ENCODE peak calls at places on chromosomes 6 and 20, in four cellular contexts. M is SK-N-SH, K is GM12878, A is K562. C is an unnamed sample.

GRCh38 chr20:7379621-7380220 is 560.5 kb downstream of the HAO1 start:
- DNase-seq in M (no peak), K (no peak), A (no peak), C (no peak)

GRCh38 chr20:36468149-36469000 is 72.9 kb upstream of the MYL9 start:
- DNase-seq in K (no peak), A (no peak), M (peak; percentile 64), C (peak; percentile 85)

GRCh38 chr20:16363832-16364687 is 209.2 kb downstream of the KIF16B start:
- DNase-seq in M (no peak), K (no peak), A (no peak), C (no peak)

GRCh38 chr20:40148886-40149285 is 540.1 kb downstream of the MAFB start:
- DNase-seq in K (no peak), A (no peak), M (no peak), C (no peak)

GRCh38 chr6:149935246-149935645 is 6.6 kb upstream of the ULBP2 start:
- DNase-seq in M (no peak), A (no peak), K (no peak), C (no peak)

GRCh38 chr20:5918856-5919633 is 31.3 kb downstream of the TRMT6 start:
- DNase-seq in M (no peak), K (no peak), A (no peak), C (peak; percentile 53)

GRCh38 chr6:127347188-127347587 is 3.8 kb upstream of the ECHDC1 start:
- DNase-seq in M (no peak), A (no peak), K (no peak), C (peak; percentile 30)

GRCh38 chr20:25336561-25337422 is 53.8 kb downstream of the ABHD12 start:
- DNase-seq in A (no peak), K (no peak), M (no peak), C (peak; percentile 82)

GRCh38 chr20:11891827-11892521 is 25.7 kb upstream of the BTBD3 start:
- DNase-seq in K (peak; percentile 17), A (peak; percentile 53), M (peak; percentile 64), C (peak; percentile 89)

GRCh38 chr6:34341481-34341971 is 50.9 kb downstream of the NUDT3 start:
- DNase-seq in M (no peak), K (no peak), A (no peak), C (no peak)

GRCh38 chr6:157242791-157243190 is 80.5 kb downstream of the TMEM242 start:
- DNase-seq in A (no peak), K (no peak), M (no peak), C (no peak)

GRCh38 chr6:170087946-170088348 is 202.9 kb downstream of the DLL1 start:
- DNase-seq in M (no peak), K (peak; percentile 23), A (no peak), C (no peak)

GRCh38 chr20:61400499-61400898 is 148.4 kb downstream of the CDH4 start:
- DNase-seq in M (no peak), K (no peak), A (no peak), C (no peak)

GRCh38 chr6:2616796-2617195 is 133.9 kb downstream of the MYLK4 start:
- DNase-seq in M (no peak), K (no peak), A (no peak), C (no peak)

GRCh38 chr20:13581451-13581850 is 57.3 kb downstream of the TASP1 start:
- DNase-seq in A (no peak), M (no peak), K (no peak), C (no peak)

GRCh38 chr20:41308726-41309413 is 8.7 kb downstream of the ZHX3 start:
- DNase-seq in M (no peak), A (peak; percentile 42), K (no peak), C (no peak)

GRCh38 chr6:143539106-143539505 is 27.6 kb upstream of the FUCA2 start:
- DNase-seq in A (no peak), K (no peak), M (no peak), C (no peak)

GRCh38 chr6:75882734-75883133 is 133.7 kb downstream of the MYO6 start:
- DNase-seq in K (no peak), M (no peak), A (no peak), C (no peak)

GRCh38 chr6:140051521-140052455 is 677.3 kb upstream of the CITED2 start:
- DNase-seq in K (no peak), M (peak; percentile 10), A (no peak), C (no peak)

GRCh38 chr20:41029150-41029872 is 689 bp downstream of the TOP1 start:
- DNase-seq in A (peak; percentile 64), M (peak; percentile 68), K (no peak), C (no peak)

GRCh38 chr6:1604347-1604990 is 5.2 kb upstream of the FOXC1 start:
- DNase-seq in A (peak; percentile 86), K (no peak), M (peak; percentile 94), C (peak; percentile 54)

GRCh38 chr20:34938466-34939163 is 17.0 kb downstream of the GSS start:
- DNase-seq in K (no peak), M (no peak), A (no peak), C (no peak)

GRCh38 chr20:58160451-58161051 is 67.9 kb downstream of the ANKRD60 start:
- DNase-seq in A (no peak), K (no peak), M (no peak), C (no peak)

GRCh38 chr6:50602191-50602810 is 111.0 kb upstream of the TFAP2D start:
- DNase-seq in M (peak; percentile 14), A (peak; percentile 46), K (no peak), C (peak; percentile 41)

GRCh38 chr6:43838276-43839036 is 68.4 kb downstream of the VEGFA start:
- DNase-seq in M (peak; percentile 62), K (no peak), A (peak; percentile 73), C (peak; percentile 41)

GRCh38 chr6:100353276-100354015 is 111.3 kb downstream of the SIM1 start:
- DNase-seq in K (no peak), M (no peak), A (no peak), C (no peak)

GRCh38 chr6:108762394-108762793 is 85.8 kb upstream of the ARMC2 start:
- DNase-seq in K (no peak), M (no peak), A (no peak), C (no peak)

GRCh38 chr6:71727632-71728294 is 158.6 kb upstream of the RIMS1 start:
- DNase-seq in A (no peak), K (peak; percentile 8), M (no peak), C (no peak)

GRCh38 chr6:138250513-138251247 is 32.4 kb upstream of the PBOV1 start:
- DNase-seq in A (no peak), K (no peak), M (no peak), C (no peak)

GRCh38 chr20:35768731-35769664 is 2.8 kb upstream of the PHF20 start:
- DNase-seq in A (peak; percentile 51), K (peak; percentile 43), M (peak; percentile 34), C (peak; percentile 82)

GRCh38 chr6:34243131-34243771 is 5.6 kb downstream of the SMIM29 start:
- DNase-seq in M (no peak), A (no peak), K (no peak), C (no peak)

GRCh38 chr20:31747640-31748039 is 8.6 kb downstream of the TPX2 start:
- DNase-seq in M (peak; percentile 49), A (no peak), K (no peak), C (no peak)

GRCh38 chr6:109031416-109031815 is 63.2 kb downstream of the SESN1 start:
- DNase-seq in K (no peak), M (no peak), A (no peak), C (no peak)

GRCh38 chr6:32086661-32087573 is 22.2 kb downstream of the TNXB start:
- DNase-seq in A (no peak), K (peak; percentile 63), M (no peak), C (peak; percentile 27)

GRCh38 chr20:53599378-53599777 is 5.7 kb upstream of the ZNF217 start:
- DNase-seq in K (no peak), A (no peak), M (no peak), C (no peak)
- TF ChIP-seq CHD2 in K (no peak), A (no peak), M (no peak), C (no peak)

GRCh38 chr6:12335717-12336116 is 45.6 kb downstream of the EDN1 start:
- DNase-seq in K (no peak), A (no peak), M (no peak), C (no peak)
- TF ChIP-seq TAF1 in K (no peak), A (no peak), M (no peak), C (no peak)

DNA sequence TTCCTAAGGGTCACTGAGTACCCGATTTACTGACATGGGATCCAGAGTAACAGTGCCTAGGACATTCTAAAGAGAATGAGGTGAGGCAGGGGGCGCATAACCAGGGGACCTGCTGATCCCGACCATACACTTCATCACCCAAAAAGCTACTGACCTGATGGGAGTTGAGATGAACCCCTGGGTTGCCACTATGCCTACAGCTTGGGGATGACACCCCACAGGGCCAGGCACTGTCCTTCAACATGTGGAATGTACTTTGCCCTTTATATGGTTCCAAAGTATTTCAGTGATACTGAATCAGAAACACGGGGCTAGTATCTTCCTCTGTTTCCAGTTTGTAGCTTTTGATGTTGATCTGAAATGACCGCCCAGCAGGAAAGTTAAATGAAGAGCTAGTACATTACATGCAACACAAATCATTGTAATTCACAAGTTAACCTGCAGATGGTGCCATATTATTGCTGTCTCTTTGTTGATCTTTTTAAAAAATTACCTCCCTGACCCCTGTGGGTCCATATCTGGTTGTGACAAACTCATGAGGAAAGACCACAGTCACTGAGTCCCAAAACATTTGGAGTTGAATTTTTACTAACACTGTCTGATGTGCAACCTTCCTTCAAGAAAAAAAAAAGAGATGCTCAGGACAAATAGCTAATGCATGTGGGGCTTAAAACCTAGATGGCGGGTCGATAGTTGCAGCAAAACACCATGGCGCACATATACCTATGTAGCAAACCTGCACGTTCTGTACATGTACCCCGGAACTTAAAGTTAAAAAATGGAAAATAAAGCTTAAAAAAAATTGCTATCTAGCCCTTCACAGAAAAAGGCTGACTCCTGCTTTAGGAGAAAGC is 42.7 kb upstream of the GCNT2 start:
- DNase-seq in A (peak; percentile 59), M (peak; percentile 62), K (no peak), C (peak; percentile 58)
- TF ChIP-seq CHD2 in A (no peak), M (no peak), K (no peak), C (no peak)

DNA sequence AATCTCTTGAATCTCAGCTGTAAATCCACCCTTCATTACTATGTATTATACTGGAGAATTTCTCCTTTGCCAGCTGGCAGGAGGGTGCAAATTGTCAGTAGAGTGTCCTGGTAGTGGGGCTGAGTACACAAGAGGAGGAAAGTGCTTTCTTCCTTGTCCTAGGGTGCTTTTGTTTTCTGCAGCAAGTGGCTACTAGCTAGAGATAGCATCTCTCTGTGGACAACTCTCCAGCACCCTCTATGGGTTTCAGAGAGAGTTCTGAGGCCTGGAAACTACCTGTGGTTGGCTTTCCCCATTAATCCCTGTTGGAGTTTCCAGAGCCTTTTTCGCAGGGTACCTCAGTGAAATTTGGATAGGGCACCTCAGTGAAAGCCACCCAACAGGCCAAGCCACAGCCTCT is 422.5 kb upstream of the RGS17 start:
- DNase-seq in K (no peak), A (no peak), M (no peak), C (peak; percentile 4)
- TF ChIP-seq TAF1 in K (no peak), A (no peak), M (no peak), C (no peak)

C was measured in HepG2.